ENCODE peak calls at places on chromosomes 1 and 21, in seven cellular contexts. V is upper lobe of right lung; B is cardiac muscle cell; E is Peyer's patch; N is CD8-positive, alpha-beta T cell; D is lung; J is transverse colon. F is an unnamed sample.

GRCh38 chr1:42334240-42335049 is 590 bp downstream of the FOXJ3 start:
- DNase-seq in V (no peak), B (peak; percentile 63), E (peak; percentile 29), N (peak; percentile 29), D (peak; percentile 53), J (peak; percentile 48), F (peak; percentile 67)

GRCh38 chr21:38351961-38352521 is 95.2 kb downstream of the KCNJ15 start:
- DNase-seq in V (no peak), B (no peak), E (no peak), N (no peak), D (no peak), J (no peak), F (no peak)

GRCh38 chr1:228177183-228177475 is 11.5 kb downstream of the IBA57 start:
- DNase-seq in V (no peak), B (no peak), E (no peak), N (no peak), D (no peak), J (no peak), F (no peak)

GRCh38 chr21:30083120-30083945 is 83.3 kb downstream of the CLDN17 start:
- DNase-seq in V (no peak), B (no peak), E (no peak), N (no peak), D (no peak), J (no peak), F (no peak)

GRCh38 chr1:40264354-40264781 is 6.3 kb downstream of the ZMPSTE24 start:
- DNase-seq in V (no peak), B (no peak), E (no peak), N (no peak), D (no peak), J (no peak), F (no peak)

GRCh38 chr1:229318056-229318455 is 24.8 kb downstream of the CCSAP start:
- DNase-seq in V (no peak), B (no peak), E (no peak), N (no peak), D (no peak), J (no peak), F (no peak)

GRCh38 chr21:20443558-20444155 is 554.6 kb upstream of the NCAM2 start:
- DNase-seq in V (no peak), B (peak; percentile 58), E (no peak), N (no peak), D (no peak), J (no peak), F (no peak)

GRCh38 chr21:40562603-40563002 is 284.4 kb downstream of the DSCAM start:
- DNase-seq in V (no peak), B (no peak), E (no peak), N (no peak), D (no peak), J (no peak), F (no peak)

GRCh38 chr1:235739631-235740030 is 90.0 kb upstream of the GNG4 start:
- DNase-seq in V (no peak), B (no peak), E (no peak), N (no peak), D (no peak), J (no peak), F (no peak)

GRCh38 chr1:80083892-80084291 is 1077.4 kb upstream of the ADGRL4 start:
- DNase-seq in V (no peak), B (no peak), E (no peak), N (no peak), D (no peak), J (no peak), F (no peak)

GRCh38 chr1:29664711-29665110 is 428.4 kb downstream of the PTPRU start:
- DNase-seq in V (no peak), B (no peak), E (no peak), N (no peak), D (no peak), J (no peak), F (no peak)

GRCh38 chr1:42319128-42319851 is 15.7 kb downstream of the FOXJ3 start:
- DNase-seq in V (no peak), B (no peak), E (peak; percentile 24), N (peak; percentile 18), D (no peak), J (no peak), F (no peak)

GRCh38 chr1:231093158-231093922 is 53.3 kb upstream of the FAM89A start:
- DNase-seq in V (no peak), B (peak; percentile 14), E (no peak), N (no peak), D (no peak), J (no peak), F (peak; percentile 49)

GRCh38 chr1:234538062-234538731 is 59.2 kb upstream of the TARBP1 start:
- DNase-seq in V (no peak), B (no peak), E (no peak), N (no peak), D (no peak), J (peak; percentile 70), F (no peak)

GRCh38 chr1:1430114-1430982 is 5.1 kb upstream of the VWA1 start:
- DNase-seq in V (peak; percentile 84), B (peak; percentile 36), E (no peak), N (no peak), D (peak; percentile 63), J (no peak), F (peak; percentile 78)

GRCh38 chr1:156809711-156810366 is 6.8 kb downstream of the SH2D2A start:
- DNase-seq in V (peak; percentile 10), B (no peak), E (no peak), N (no peak), D (no peak), J (no peak), F (no peak)

GRCh38 chr1:156689035-156689959 is 12.1 kb upstream of the NES start:
- DNase-seq in V (peak; percentile 79), B (peak; percentile 93), E (peak; percentile 74), N (peak; percentile 77), D (peak; percentile 77), J (peak; percentile 80), F (peak; percentile 84)

GRCh38 chr1:30706528-30706927 is 16.9 kb downstream of the MATN1 start:
- DNase-seq in V (peak; percentile 84), B (peak; percentile 66), E (no peak), N (no peak), D (no peak), J (no peak), F (peak; percentile 75)

GRCh38 chr1:105795741-105796140 is 1260.7 kb upstream of the PRMT6 start:
- DNase-seq in V (no peak), B (no peak), E (no peak), N (no peak), D (no peak), J (no peak), F (no peak)

GRCh38 chr1:61056674-61057439 is 25.5 kb upstream of the NFIA start:
- DNase-seq in V (peak; percentile 81), B (peak; percentile 44), E (no peak), N (peak; percentile 35), D (peak; percentile 65), J (peak; percentile 74), F (no peak)

GRCh38 chr1:10528066-10529014 is 53.6 kb downstream of the PEX14 start:
- DNase-seq in V (no peak), B (peak; percentile 24), E (no peak), N (no peak), D (no peak), J (peak; percentile 26), F (peak; percentile 76)

GRCh38 chr21:42524341-42525227 is 10.9 kb downstream of the SLC37A1 start:
- DNase-seq in V (peak; percentile 87), B (peak; percentile 33), E (peak; percentile 94), N (peak; percentile 67), D (peak; percentile 81), J (peak; percentile 81), F (peak; percentile 74)

GRCh38 chr1:76294470-76295194 is 220.1 kb downstream of the ST6GALNAC3 start:
- DNase-seq in V (no peak), B (no peak), E (no peak), N (no peak), D (no peak), J (no peak), F (no peak)

GRCh38 chr1:172185206-172185605 is 235.3 kb upstream of the C1orf105 start:
- DNase-seq in V (no peak), B (no peak), E (no peak), N (no peak), D (no peak), J (no peak), F (no peak)

GRCh38 chr1:37999434-38000232 is 5.7 kb downstream of the FHL3 start:
- DNase-seq in V (no peak), B (no peak), E (no peak), N (no peak), D (peak; percentile 54), J (no peak), F (no peak)

GRCh38 chr1:20233866-20234265 is 47.5 kb upstream of the PLA2G2C start:
- DNase-seq in V (no peak), B (no peak), E (no peak), N (no peak), D (no peak), J (no peak), F (no peak)

GRCh38 chr1:228006034-228006792 is 585 bp upstream of the WNT3A start:
- DNase-seq in V (peak; percentile 62), B (no peak), E (no peak), N (no peak), D (peak; percentile 21), J (no peak), F (no peak)

GRCh38 chr1:44323952-44324351 is 31.1 kb downstream of the ERI3 start:
- DNase-seq in V (no peak), B (no peak), E (no peak), N (no peak), D (no peak), J (no peak), F (no peak)
- H3K4me1 ChIP-seq in V (peaks cover 19% of the 10 kb centered on the region), B (peaks cover 31% of the 10 kb centered on the region), E (no peaks in the 10 kb centered on the region), N (no peaks in the 10 kb centered on the region), D (no peaks in the 10 kb centered on the region), J (no peaks in the 10 kb centered on the region), F (peaks cover 19% of the 10 kb centered on the region)

DNA sequence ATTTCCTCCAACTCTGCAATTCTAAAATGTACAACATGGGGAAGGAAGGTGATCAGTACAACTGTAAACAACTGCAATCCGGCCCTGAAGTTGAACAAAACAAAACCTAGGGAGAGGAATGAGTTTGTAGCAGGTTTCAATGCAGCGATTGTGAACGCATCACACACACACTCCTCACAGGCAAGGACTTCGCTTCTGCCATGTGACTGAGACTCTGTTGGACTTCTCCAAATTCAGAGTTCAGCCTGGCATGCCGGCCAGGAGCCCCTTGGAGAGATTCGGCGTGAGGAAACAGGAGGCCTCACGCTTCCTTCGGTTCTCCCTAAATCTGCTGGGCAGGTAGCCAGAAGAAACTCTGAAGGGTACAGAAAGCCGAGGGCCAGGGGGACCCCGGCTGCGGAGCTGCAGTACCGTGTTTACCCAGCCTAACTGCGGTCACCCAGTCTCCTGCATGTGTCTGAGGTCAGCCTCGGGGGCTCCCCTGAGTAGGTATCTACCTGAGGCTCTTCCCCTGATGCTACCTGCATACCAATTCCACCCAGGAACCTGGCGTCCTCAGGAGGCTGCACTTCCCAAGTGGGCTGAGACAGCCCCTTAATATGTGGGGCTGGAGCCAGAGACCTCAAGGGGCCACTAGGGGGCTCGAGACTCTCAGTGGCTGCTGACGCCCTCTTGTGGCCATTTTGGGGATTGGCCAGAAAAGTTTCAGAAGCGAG is 2.9 kb upstream of the ANXA9 start:
- DNase-seq in V (peak; percentile 86), B (peak; percentile 93), E (peak; percentile 92), N (peak; percentile 93), D (peak; percentile 91), J (peak; percentile 92), F (peak; percentile 94)
- H3K27ac ChIP-seq in V (peak overlapping the region; percentile 84), B (no peak overlapping the region), E (peak overlapping the region; percentile 25), N (no peak overlapping the region), D (no peak overlapping the region), J (peak overlapping the region; percentile 62), F (peak overlapping the region; percentile 53)

GRCh38 chr1:6547301-6547700 is 7.0 kb downstream of the NOL9 start:
- DNase-seq in V (no peak), B (no peak), E (no peak), N (no peak), D (no peak), J (no peak), F (no peak)
- TF ChIP-seq CTCF in V (no peak), B (no peak), E (no peak), N (no peak), D (no peak), J (no peak), F (no peak)

GRCh38 chr1:153776352-153776751 is 1.1 kb downstream of the SLC27A3 start:
- DNase-seq in V (no peak), B (no peak), E (no peak), N (no peak), D (no peak), J (no peak), F (no peak)
- H3K4me1 ChIP-seq in V (peaks cover 58% of the 10 kb centered on the region), B (peaks cover 3% of the 10 kb centered on the region), E (peaks cover 22% of the 10 kb centered on the region), N (peaks cover 31% of the 10 kb centered on the region), D (peaks cover 29% of the 10 kb centered on the region), J (peaks cover 30% of the 10 kb centered on the region), F (peaks cover 86% of the 10 kb centered on the region)